ENCODE peak calls at places on chromosomes 12 and 14, in six cellular contexts. R is NCI-H1092, P is omental fat pad, B is GM04504, Q is NCI-H2081, L is C1 segment of cervical spinal cord. F is an unnamed sample.

GRCh38 chr14:51335521-51335920 is 95.5 kb downstream of the TMX1 start:
- DNase-seq in R (no peak), P (no peak), Q (no peak), B (no peak), L (no peak), F (no peak)

GRCh38 chr12:64813733-64814132 is 10.7 kb upstream of the TBC1D30 start:
- DNase-seq in P (no peak), R (no peak), L (no peak), Q (peak), B (no peak), F (no peak)

GRCh38 chr12:101826766-101827368 is 3.9 kb downstream of the GNPTAB start:
- DNase-seq in B (no peak), R (no peak), P (no peak), L (no peak), Q (no peak), F (no peak)

GRCh38 chr12:1281683-1282366 is 290.8 kb downstream of the ERC1 start:
- DNase-seq in Q (no peak), P (no peak), R (no peak), L (no peak), B (peak), F (no peak)

GRCh38 chr12:9240776-9241175 is 32.6 kb upstream of the PZP start:
- DNase-seq in R (no peak), L (no peak), B (no peak), Q (no peak), P (no peak), F (no peak)

GRCh38 chr14:90399541-90400444 is 3.0 kb downstream of the CALM1 start:
- DNase-seq in L (peak), P (peak), B (peak), Q (peak), R (peak), F (peak)

GRCh38 chr12:104902125-104902524 is 56.0 kb downstream of the SLC41A2 start:
- DNase-seq in B (no peak), P (no peak), R (no peak), Q (no peak), L (no peak), F (no peak)

GRCh38 chr12:26226119-26226518 is 30.7 kb downstream of the SSPN start:
- DNase-seq in B (no peak), Q (no peak), P (no peak), L (no peak), R (no peak), F (no peak)

GRCh38 chr14:64510825-64511679 is 6.5 kb downstream of the ZBTB1 start:
- DNase-seq in B (peak), L (peak), R (peak), Q (peak), P (peak), F (no peak)

GRCh38 chr14:67167420-67168109 is 21.7 kb upstream of the GARIN2 start:
- DNase-seq in R (no peak), L (no peak), P (no peak), Q (no peak), B (no peak), F (no peak)

GRCh38 chr12:79373896-79374499 is 316.8 kb downstream of the PAWR start:
- DNase-seq in B (no peak), Q (peak), R (no peak), P (no peak), L (no peak), F (no peak)

GRCh38 chr12:10559241-10559640 is 53.6 kb downstream of the EIF2S3B start:
- DNase-seq in P (no peak), R (no peak), L (no peak), Q (no peak), B (no peak), F (no peak)

GRCh38 chr14:103641181-103641580 is 12.2 kb downstream of the KLC1 start:
- DNase-seq in Q (no peak), R (no peak), L (no peak), B (no peak), P (no peak), F (no peak)

GRCh38 chr12:57243521-57244305 is 7.3 kb downstream of the STAC3 start:
- DNase-seq in B (no peak), R (peak), P (peak), Q (peak), L (peak), F (peak)

GRCh38 chr14:105144231-105144665 is 24.3 kb downstream of the JAG2 start:
- DNase-seq in Q (no peak), B (no peak), L (no peak), R (no peak), P (no peak), F (no peak)

GRCh38 chr12:57085999-57086950 is 2.6 kb upstream of the NAB2 start:
- DNase-seq in L (peak), B (no peak), R (no peak), P (no peak), Q (peak), F (no peak)

GRCh38 chr12:77625441-77625840 is 205.3 kb upstream of the NAV3 start:
- DNase-seq in B (peak), P (no peak), Q (no peak), R (no peak), L (no peak), F (no peak)

GRCh38 chr12:122834921-122835692 is at the start of gene HIP1R:
- DNase-seq in P (no peak), R (no peak), B (no peak), Q (peak), L (peak), F (no peak)

GRCh38 chr12:67069451-67070306 is 199.5 kb upstream of the CAND1 start:
- DNase-seq in Q (peak), L (no peak), R (no peak), P (no peak), B (no peak), F (no peak)

GRCh38 chr12:122064780-122065588 is 13.6 kb upstream of the MLXIP start:
- DNase-seq in B (peak), L (no peak), R (peak), P (peak), Q (no peak), F (no peak)

GRCh38 chr12:102459314-102459713 is 21.0 kb downstream of the IGF1 start:
- DNase-seq in L (no peak), Q (no peak), B (no peak), R (no peak), P (no peak), F (no peak)

GRCh38 chr14:85443001-85443400 is 86.9 kb upstream of the FLRT2 start:
- DNase-seq in B (no peak), L (no peak), Q (no peak), R (no peak), P (no peak), F (no peak)

GRCh38 chr14:35050652-35051051 is 4.6 kb downstream of the FAM177A1 start:
- DNase-seq in B (peak), R (no peak), P (no peak), Q (no peak), L (no peak), F (no peak)

GRCh38 chr12:109737111-109737510 is 23.5 kb downstream of the FAM222A start:
- DNase-seq in L (no peak), R (no peak), Q (no peak), P (no peak), B (no peak), F (no peak)

GRCh38 chr14:37167151-37168047 is 5.0 kb downstream of the SLC25A21 start:
- DNase-seq in L (no peak), B (no peak), Q (no peak), R (no peak), P (no peak), F (no peak)

GRCh38 chr12:50246873-50247612 is 36.3 kb downstream of the LIMA1 start:
- DNase-seq in B (peak), L (no peak), R (no peak), Q (no peak), P (peak), F (no peak)

GRCh38 chr12:52760623-52761022 is 16.5 kb downstream of the KRT76 start:
- DNase-seq in R (no peak), B (no peak), P (no peak), Q (no peak), L (no peak), F (no peak)

GRCh38 chr12:67082221-67082620 is 186.9 kb upstream of the CAND1 start:
- DNase-seq in R (no peak), B (no peak), L (no peak), Q (no peak), P (no peak), F (no peak)

GRCh38 chr14:30005114-30005698 is 77.6 kb upstream of the PRKD1 start:
- DNase-seq in R (peak), B (peak), L (no peak), Q (peak), P (no peak), F (no peak)

GRCh38 chr12:80829767-80830166 is 108.0 kb downstream of the LIN7A start:
- DNase-seq in P (no peak), Q (no peak), R (no peak), B (peak), L (no peak), F (no peak)

GRCh38 chr12:31895449-31896150 is 63.6 kb upstream of the RESF1 start:
- DNase-seq in P (no peak), L (no peak), R (no peak), Q (no peak), B (no peak), F (no peak)

GRCh38 chr12:114692558-114693531 is 8.9 kb upstream of the TBX3 start:
- DNase-seq in R (no peak), P (no peak), B (no peak), Q (no peak), L (no peak), F (no peak)

GRCh38 chr12:67594888-67595287 is 53.7 kb upstream of the DYRK2 start:
- DNase-seq in L (no peak), Q (no peak), B (no peak), R (no peak), P (no peak), F (no peak)

GRCh38 chr14:99794156-99794780 is 1.1 kb downstream of the EML1 start:
- DNase-seq in R (no peak), L (no peak), B (no peak), Q (no peak), P (no peak), F (no peak)

GRCh38 chr12:51923506-51924365 is 16.4 kb downstream of the ACVRL1 start:
- DNase-seq in R (no peak), P (no peak), L (no peak), B (no peak), Q (no peak), F (no peak)

GRCh38 chr12:122003646-122004611 is 17.8 kb upstream of the BCL7A start:
- DNase-seq in B (no peak), Q (no peak), P (no peak), L (no peak), R (no peak), F (no peak)

GRCh38 chr12:107377596-107378385 is 284.4 kb upstream of the CRY1 start:
- DNase-seq in P (no peak), R (no peak), Q (no peak), B (no peak), L (no peak), F (no peak)

GRCh38 chr12:71045781-71046180 is 112.0 kb downstream of the TSPAN8 start:
- DNase-seq in L (no peak), B (no peak), R (no peak), P (no peak), Q (no peak), F (no peak)